ENCODE peak calls at places on chromosomes 3 and 15, in six cellular contexts. T, K, V, U, F and N are unnamed samples.

GRCh38 chr3:16790432-16791379 is 94.0 kb upstream of the PLCL2 start:
- DNase-seq in T (no peak), K (no peak), V (no peak), U (no peak), F (no peak), N (no peak)

GRCh38 chr15:78429477-78429876 is 8.5 kb upstream of the IREB2 start:
- DNase-seq in T (no peak), K (no peak), V (no peak), U (no peak), F (no peak), N (no peak)

GRCh38 chr3:27883266-27883665 is 161.1 kb upstream of the EOMES start:
- DNase-seq in T (no peak), K (no peak), V (no peak), U (no peak), F (no peak), N (no peak)

GRCh38 chr3:143736651-143737050 is 111.6 kb downstream of the SLC9A9 start:
- DNase-seq in T (no peak), K (no peak), V (no peak), U (peak; percentile 11), F (no peak), N (no peak)

GRCh38 chr3:126656376-126657134 is 1.6 kb upstream of the TXNRD3 start:
- DNase-seq in T (no peak), K (no peak), V (no peak), U (no peak), F (no peak), N (no peak)

GRCh38 chr15:42148808-42149492 is 7.5 kb downstream of the PLA2G4F start:
- DNase-seq in T (no peak), K (no peak), V (no peak), U (no peak), F (no peak), N (no peak)

GRCh38 chr3:65030847-65031463 is 343.2 kb upstream of the ADAMTS9 start:
- DNase-seq in T (no peak), K (no peak), V (no peak), U (peak; percentile 84), F (no peak), N (no peak)

GRCh38 chr3:4981688-4982494 is 2.7 kb downstream of the BHLHE40 start:
- DNase-seq in T (no peak), K (no peak), V (peak; percentile 57), U (peak; percentile 76), F (no peak), N (peak; percentile 22)

GRCh38 chr3:130537609-130538304 is 20.8 kb downstream of the COL6A6 start:
- DNase-seq in T (no peak), K (no peak), V (no peak), U (no peak), F (no peak), N (no peak)

GRCh38 chr15:70274908-70275307 is 177.2 kb upstream of the TLE3 start:
- DNase-seq in T (no peak), K (no peak), V (no peak), U (no peak), F (no peak), N (no peak)

GRCh38 chr15:70066422-70066821 is 31.3 kb downstream of the TLE3 start:
- DNase-seq in T (no peak), K (peak; percentile 48), V (no peak), U (no peak), F (no peak), N (no peak)

GRCh38 chr3:171268677-171269076 is 191.5 kb downstream of the TNIK start:
- DNase-seq in T (no peak), K (no peak), V (no peak), U (no peak), F (no peak), N (peak; percentile 11)

GRCh38 chr3:43948013-43948412 is 257.3 kb downstream of the ABHD5 start:
- DNase-seq in T (no peak), K (no peak), V (no peak), U (no peak), F (no peak), N (no peak)

GRCh38 chr3:184360070-184360833 is 1.2 kb downstream of the CLCN2 start:
- DNase-seq in T (no peak), K (peak; percentile 72), V (no peak), U (no peak), F (no peak), N (no peak)

GRCh38 chr3:151971814-151972579 is 98.6 kb downstream of the SUCNR1 start:
- DNase-seq in T (no peak), K (no peak), V (no peak), U (no peak), F (no peak), N (peak; percentile 37)

GRCh38 chr3:54514416-54514815 is 392.1 kb downstream of the CACNA2D3 start:
- DNase-seq in T (no peak), K (no peak), V (no peak), U (no peak), F (no peak), N (no peak)

GRCh38 chr15:75862796-75863195 is 19.5 kb downstream of the UBE2Q2 start:
- DNase-seq in T (no peak), K (no peak), V (no peak), U (no peak), F (no peak), N (no peak)

GRCh38 chr3:133892546-133893231 is 3.0 kb downstream of the RAB6B start:
- DNase-seq in T (no peak), K (no peak), V (peak; percentile 47), U (no peak), F (no peak), N (no peak)

GRCh38 chr15:20357139-20358065 is 184.2 kb downstream of the GOLGA6L6 start:
- DNase-seq in T (no peak), K (peak; percentile 85), V (no peak), U (no peak), F (no peak), N (no peak)

GRCh38 chr3:58299839-58300516 is 6.1 kb upstream of the RPP14 start:
- DNase-seq in T (no peak), K (no peak), V (peak; percentile 79), U (peak; percentile 83), F (no peak), N (no peak)

GRCh38 chr3:16334909-16335308 is 69.9 kb downstream of the OXNAD1 start:
- DNase-seq in T (no peak), K (no peak), V (no peak), U (no peak), F (no peak), N (no peak)

GRCh38 chr3:150407818-150408231 is 273 bp upstream of the TSC22D2 start:
- DNase-seq in T (peak; percentile 99), K (no peak), V (no peak), U (peak; percentile 84), F (no peak), N (no peak)

GRCh38 chr15:68303134-68303533 is 25.6 kb downstream of the FEM1B start:
- DNase-seq in T (no peak), K (no peak), V (no peak), U (no peak), F (no peak), N (no peak)

GRCh38 chr15:73295630-73296286 is 73.0 kb downstream of the HCN4 start:
- DNase-seq in T (no peak), K (no peak), V (no peak), U (peak; percentile 37), F (no peak), N (no peak)

GRCh38 chr3:12158387-12159226 is at the start of gene TIMP4:
- DNase-seq in T (no peak), K (no peak), V (no peak), U (peak; percentile 64), F (no peak), N (peak; percentile 35)

GRCh38 chr3:125479091-125479490 is 40.9 kb downstream of the SNX4 start:
- DNase-seq in T (no peak), K (no peak), V (no peak), U (no peak), F (no peak), N (peak; percentile 9)

GRCh38 chr3:142947799-142948575 is 15.5 kb downstream of the PAQR9 start:
- DNase-seq in T (no peak), K (no peak), V (no peak), U (no peak), F (no peak), N (no peak)

GRCh38 chr3:110164632-110165240 is 827.4 kb upstream of the DPPA4 start:
- DNase-seq in T (no peak), K (no peak), V (no peak), U (no peak), F (no peak), N (no peak)

GRCh38 chr3:177338697-177339219 is 141.5 kb upstream of the TBL1XR1 start:
- DNase-seq in T (no peak), K (no peak), V (no peak), U (peak; percentile 51), F (no peak), N (no peak)

GRCh38 chr15:74541494-74542191 is 623 bp downstream of the ARID3B start:
- DNase-seq in T (peak; percentile 65), K (peak; percentile 88), V (peak; percentile 63), U (peak; percentile 40), F (no peak), N (peak; percentile 38)

GRCh38 chr3:23704316-23704715 is 101.4 kb upstream of the UBE2E1 start:
- DNase-seq in T (no peak), K (no peak), V (no peak), U (peak; percentile 53), F (no peak), N (no peak)

GRCh38 chr15:58346361-58346760 is 85.4 kb upstream of the LIPC start:
- DNase-seq in T (no peak), K (no peak), V (no peak), U (no peak), F (no peak), N (peak; percentile 88)

GRCh38 chr3:15360786-15361493 is 28.6 kb upstream of the SH3BP5 start:
- DNase-seq in T (no peak), K (no peak), V (no peak), U (peak; percentile 65), F (no peak), N (no peak)